ENCODE peak calls at places on chromosomes 5 and 9, in ten cellular contexts. J is A549; D is transverse colon; A is CD8-positive, alpha-beta T cell; O is H1; N is HAP-1; P is H9; X is IMR-90; R is heart left ventricle; S is psoas muscle. W is an unnamed sample. For H3K9me3, the result is how much of the 10 kb centered on the place peaks cover.

GRCh38 chr9:76223749-76224340 is 170.4 kb downstream of the RFK start:
- DNase-seq in A (no peak), X (peak), J (no peak), R (no peak), O (no peak), N (no peak), S (no peak), P (no peak), D (no peak), W (no peak)

GRCh38 chr5:171534009-171534895 is 114.8 kb downstream of the FGF18 start:
- DNase-seq in R (no peak), P (no peak), X (no peak), S (no peak), A (no peak), J (no peak), N (no peak), D (no peak), O (no peak), W (peak)

GRCh38 chr9:72371151-72371550 is 6.1 kb upstream of the ZFAND5 start:
- DNase-seq in X (no peak), J (no peak), D (no peak), N (peak), R (no peak), O (no peak), P (no peak), A (no peak), S (no peak), W (no peak)

GRCh38 chr9:133490865-133491655 is 12.2 kb upstream of the SLC2A6 start:
- DNase-seq in P (no peak), R (no peak), S (no peak), N (no peak), A (no peak), D (no peak), J (no peak), X (no peak), O (no peak), W (no peak)

GRCh38 chr9:136244116-136244775 is 1.4 kb downstream of the QSOX2 start:
- DNase-seq in N (peak), X (no peak), P (no peak), A (no peak), D (no peak), R (no peak), S (no peak), J (no peak), O (no peak), W (no peak)

GRCh38 chr5:133939668-133940067 is 28.8 kb downstream of the C5orf15 start:
- DNase-seq in N (no peak), A (no peak), J (no peak), R (no peak), P (no peak), D (no peak), O (no peak), X (no peak), S (no peak), W (no peak)

GRCh38 chr5:55426455-55426854 is 108.3 kb downstream of the PLPP1 start:
- DNase-seq in X (no peak), N (no peak), O (no peak), P (no peak), A (no peak), D (no peak), R (no peak), J (no peak), S (no peak), W (no peak)

GRCh38 chr9:123353984-123354591 is 1.9 kb upstream of the CRB2 start:
- DNase-seq in O (peak), A (peak), N (peak), S (peak), J (peak), P (peak), X (peak), D (peak), R (peak), W (peak)

GRCh38 chr9:129889461-129889935 is 54.2 kb downstream of the USP20 start:
- DNase-seq in A (no peak), S (no peak), O (no peak), N (no peak), R (no peak), P (peak), D (no peak), X (no peak), J (no peak), W (no peak)

GRCh38 chr5:40834391-40834848 is 602 bp downstream of the RPL37 start:
- DNase-seq in D (peak), A (peak), X (peak), N (no peak), O (no peak), S (no peak), P (no peak), R (no peak), J (no peak), W (no peak)

GRCh38 chr5:73532195-73532594 is 33.2 kb downstream of the ANKRA2 start:
- DNase-seq in P (no peak), J (no peak), R (no peak), N (no peak), D (no peak), S (no peak), O (no peak), A (no peak), X (no peak), W (no peak)
- H3K9me3 ChIP-seq in P (under half), J (under half), R (under half), N (under half), D (under half), S (under half), O (under half), A (under half), X (under half), W (under half)

GRCh38 chr5:158483202-158483870 is 616.4 kb downstream of the EBF1 start:
- DNase-seq in D (no peak), S (no peak), J (no peak), R (no peak), P (no peak), N (no peak), O (no peak), X (no peak), A (no peak), W (no peak)
- H3K9me3 ChIP-seq in D (under half), S (under half), J (under half), R (under half), P (under half), N (under half), O (under half), X (under half), A (under half), W (under half)

DNA sequence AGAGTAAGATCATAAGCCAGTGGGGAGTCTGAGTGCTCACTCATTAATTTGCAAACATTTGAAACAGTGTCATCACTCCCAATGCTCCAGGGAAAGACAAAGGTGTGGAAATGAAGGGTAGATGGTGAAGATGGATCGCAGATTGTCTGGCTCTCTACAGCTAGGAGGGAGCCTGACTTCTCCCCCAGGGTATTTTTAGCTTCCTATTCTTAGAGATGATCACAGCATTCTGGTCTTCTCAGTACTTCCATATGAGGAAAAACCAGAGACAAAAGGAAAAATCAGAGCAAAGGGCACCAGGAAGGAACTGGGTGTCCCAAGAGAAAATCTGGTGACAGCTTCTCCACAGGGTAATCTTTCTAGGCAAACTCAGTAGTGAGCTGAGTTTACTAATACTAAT is 401.9 kb upstream of the GRIA1 start:
- DNase-seq in A (no peak), O (no peak), S (no peak), R (peak), P (no peak), J (no peak), N (no peak), D (no peak), X (no peak), W (no peak)
- H3K9me3 ChIP-seq in A (under half), O (under half), S (under half), R (under half), P (under half), J (under half), N (under half), D (under half), X (under half), W (under half)

GRCh38 chr5:65955746-65956145 is 29.4 kb downstream of the ERBIN start:
- DNase-seq in P (no peak), S (no peak), R (no peak), D (no peak), J (no peak), O (no peak), X (no peak), N (no peak), A (no peak), W (no peak)
- H3K9me3 ChIP-seq in P (under half), S (under half), R (under half), D (under half), J (under half), O (under half), X (under half), N (under half), A (under half), W (under half)